ENCODE peak calls at places on chromosomes 11 and 22, in six cellular contexts. W is effector memory CD4-positive, alpha-beta T cell; K is tibial artery; H is aorta; F is breast epithelium; L is cardiac muscle cell. R is an unnamed sample.

GRCh38 chr11:113400631-113401230 is 13.2 kb downstream of the ANKK1 start:
- DNase-seq in L (no peak), K (peak; percentile 34), W (no peak), H (no peak), F (no peak), R (peak; percentile 40)

GRCh38 chr11:3095712-3096361 is 38.6 kb upstream of the CARS1 start:
- DNase-seq in H (peak; percentile 55), L (peak; percentile 88), K (no peak), W (no peak), F (peak; percentile 41), R (no peak)

GRCh38 chr11:121212696-121213567 is 79.6 kb upstream of the SC5D start:
- DNase-seq in F (no peak), L (no peak), W (no peak), K (no peak), H (no peak), R (no peak)

GRCh38 chr11:99418927-99419707 is 398.4 kb downstream of the CNTN5 start:
- DNase-seq in K (no peak), L (no peak), H (no peak), F (no peak), W (no peak), R (no peak)

GRCh38 chr22:45960477-45961386 is 16.2 kb downstream of the WNT7B start:
- DNase-seq in F (no peak), W (no peak), L (no peak), H (no peak), K (no peak), R (no peak)

GRCh38 chr11:78931891-78932290 is 357.2 kb upstream of the NARS2 start:
- DNase-seq in W (no peak), F (no peak), K (no peak), L (no peak), H (no peak), R (no peak)

GRCh38 chr11:74546752-74547151 is 45.6 kb upstream of the POLD3 start:
- DNase-seq in L (no peak), H (no peak), W (no peak), K (no peak), F (peak; percentile 61), R (no peak)

GRCh38 chr11:34028407-34028804 is 23.1 kb upstream of the CAPRIN1 start:
- DNase-seq in H (peak; percentile 71), W (no peak), L (no peak), K (no peak), F (no peak), R (no peak)

GRCh38 chr11:3866206-3866605 is 10.7 kb downstream of the STIM1 start:
- DNase-seq in W (no peak), F (no peak), L (peak; percentile 35), K (no peak), H (no peak), R (no peak)

GRCh38 chr22:19941365-19942070 is at the start of the genes COMT and TXNRD2:
- DNase-seq in F (peak; percentile 71), L (peak; percentile 75), K (peak; percentile 86), H (peak; percentile 84), W (peak; percentile 36), R (no peak)

GRCh38 chr22:24466831-24467249 is 28.3 kb upstream of the UPB1 start:
- DNase-seq in W (no peak), F (no peak), H (peak; percentile 64), L (peak; percentile 89), K (no peak), R (no peak)

GRCh38 chr11:125454047-125454446 is 42.0 kb downstream of the FEZ1 start:
- DNase-seq in W (no peak), L (no peak), F (no peak), K (no peak), H (no peak), R (no peak)

GRCh38 chr22:50506611-50507420 is 686 bp downstream of the LMF2 start:
- DNase-seq in K (no peak), W (no peak), H (peak; percentile 65), F (no peak), L (no peak), R (peak; percentile 79)

GRCh38 chr11:12094872-12095800 is 15.3 kb upstream of the MICAL2 start:
- DNase-seq in L (no peak), F (no peak), W (no peak), K (peak; percentile 27), H (peak; percentile 3), R (no peak)

GRCh38 chr11:119758291-119758690 is 29.3 kb upstream of the NECTIN1 start:
- DNase-seq in L (peak; percentile 18), K (no peak), F (no peak), W (no peak), H (no peak), R (no peak)

GRCh38 chr11:8008212-8008611 is 21.1 kb downstream of the EIF3F start:
- DNase-seq in F (no peak), H (no peak), W (no peak), L (no peak), K (no peak), R (no peak)

GRCh38 chr11:61904539-61905048 is 12.8 kb downstream of the RAB3IL1 start:
- DNase-seq in H (no peak), L (no peak), F (no peak), K (no peak), W (no peak), R (no peak)

GRCh38 chr22:35480143-35480542 is 60.5 kb upstream of the RASD2 start:
- DNase-seq in W (no peak), H (no peak), L (peak; percentile 26), K (peak; percentile 74), F (no peak), R (no peak)

GRCh38 chr11:92415246-92415645 is 190.6 kb downstream of the FAT3 start:
- DNase-seq in K (no peak), W (no peak), L (no peak), H (no peak), F (no peak), R (no peak)

DNA sequence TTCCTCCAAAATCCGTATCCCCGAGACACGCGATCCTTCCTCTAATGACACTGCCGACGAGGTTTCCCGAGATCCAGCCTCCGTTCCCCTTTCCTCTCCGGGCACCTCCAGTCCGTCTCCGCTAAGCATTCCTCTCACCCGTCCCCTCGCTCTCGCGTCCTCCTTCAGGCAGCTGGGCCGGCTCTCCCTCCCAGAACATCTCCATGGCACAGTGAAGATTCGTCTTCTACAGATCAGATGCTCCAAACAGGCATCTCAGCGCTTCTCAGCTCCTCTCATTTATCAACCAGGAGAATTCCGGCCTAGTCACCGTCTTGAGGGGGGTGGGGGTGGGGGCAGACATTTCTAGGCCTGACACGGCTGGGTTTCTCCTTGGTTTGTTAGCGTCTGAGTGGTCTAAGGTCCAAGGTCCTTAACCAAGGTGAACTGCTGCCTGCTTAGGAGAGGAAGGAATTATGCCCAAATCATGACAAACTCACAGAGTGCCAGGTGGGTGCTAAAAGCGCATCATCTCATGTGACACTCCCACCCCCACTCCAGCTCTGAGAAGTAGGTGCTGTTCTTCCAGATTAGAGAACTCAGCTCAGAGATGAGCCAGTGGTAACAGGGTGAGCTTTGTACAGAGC is at the start of gene SPTBN2:
- DNase-seq in F (peak; percentile 34), H (no peak), K (no peak), L (peak; percentile 22), W (no peak), R (no peak)
- H3K4me3 ChIP-seq in F (peak within 1 kb of the TSS; percentile 46), H (peak within 1 kb of the TSS; percentile 85), K (peak within 1 kb of the TSS; percentile 60), L (peak within 1 kb of the TSS; percentile 47), W (no peak within 1 kb of the TSS), R (peak within 1 kb of the TSS; percentile 79)

GRCh38 chr11:15471709-15472404 is 357.1 kb downstream of the INSC start:
- DNase-seq in L (no peak), F (no peak), K (no peak), H (no peak), W (no peak), R (no peak)
- H3K4me3 ChIP-seq in L (no peak overlapping the region), F (no peak overlapping the region), K (no peak overlapping the region), H (no peak overlapping the region), W (no peak overlapping the region), R (no peak overlapping the region)

DNA sequence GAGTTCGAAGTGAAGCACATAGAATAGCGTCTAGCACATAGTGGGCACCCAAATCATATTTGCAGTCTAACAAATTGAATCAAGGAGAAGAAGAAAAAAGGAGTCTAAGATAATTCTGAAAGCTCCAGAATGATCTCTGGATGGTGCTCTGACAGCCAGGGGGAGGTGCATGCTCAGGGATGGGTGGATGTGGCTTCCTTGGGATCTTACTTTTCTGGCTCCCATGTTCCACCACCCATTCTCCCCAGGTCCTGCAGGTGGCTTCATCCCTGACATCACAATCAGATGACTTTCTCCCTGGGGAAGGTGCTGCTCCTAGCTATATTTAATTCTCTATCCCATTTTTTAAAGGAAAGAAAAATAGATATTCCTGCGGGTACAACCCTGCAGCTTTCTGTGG is 381.9 kb downstream of the CADM1 start:
- DNase-seq in L (no peak), K (no peak), H (no peak), F (no peak), W (no peak), R (no peak)
- H3K4me3 ChIP-seq in L (no peak overlapping the region), K (no peak overlapping the region), H (no peak overlapping the region), F (no peak overlapping the region), W (no peak overlapping the region), R (no peak overlapping the region)

GRCh38 chr11:67271548-67272284 is 5.4 kb downstream of the GRK2 start:
- DNase-seq in H (peak; percentile 80), W (peak; percentile 65), L (no peak), K (peak; percentile 90), F (peak; percentile 46), R (peak; percentile 80)
- H3K4me3 ChIP-seq in H (no peak overlapping the region), W (peak overlapping the region; percentile 86), L (no peak overlapping the region), K (no peak overlapping the region), F (no peak overlapping the region), R (peak overlapping the region; percentile 98)

GRCh38 chr11:43738600-43739409 is 58.3 kb downstream of the HSD17B12 start:
- DNase-seq in L (peak; percentile 87), F (no peak), H (no peak), K (no peak), W (no peak), R (no peak)
- H3K4me3 ChIP-seq in L (peak overlapping the region; percentile 20), F (no peak overlapping the region), H (no peak overlapping the region), K (no peak overlapping the region), W (no peak overlapping the region), R (peak overlapping the region; percentile 15)

GRCh38 chr11:85809191-85809590 is 1.8 kb downstream of the SYTL2 start:
- DNase-seq in K (no peak), L (no peak), H (no peak), W (no peak), F (no peak), R (no peak)
- H3K4me3 ChIP-seq in K (peak overlapping the region; percentile 72), L (no peak overlapping the region), H (no peak overlapping the region), W (no peak overlapping the region), F (no peak overlapping the region), R (peak overlapping the region; percentile 79)

DNA sequence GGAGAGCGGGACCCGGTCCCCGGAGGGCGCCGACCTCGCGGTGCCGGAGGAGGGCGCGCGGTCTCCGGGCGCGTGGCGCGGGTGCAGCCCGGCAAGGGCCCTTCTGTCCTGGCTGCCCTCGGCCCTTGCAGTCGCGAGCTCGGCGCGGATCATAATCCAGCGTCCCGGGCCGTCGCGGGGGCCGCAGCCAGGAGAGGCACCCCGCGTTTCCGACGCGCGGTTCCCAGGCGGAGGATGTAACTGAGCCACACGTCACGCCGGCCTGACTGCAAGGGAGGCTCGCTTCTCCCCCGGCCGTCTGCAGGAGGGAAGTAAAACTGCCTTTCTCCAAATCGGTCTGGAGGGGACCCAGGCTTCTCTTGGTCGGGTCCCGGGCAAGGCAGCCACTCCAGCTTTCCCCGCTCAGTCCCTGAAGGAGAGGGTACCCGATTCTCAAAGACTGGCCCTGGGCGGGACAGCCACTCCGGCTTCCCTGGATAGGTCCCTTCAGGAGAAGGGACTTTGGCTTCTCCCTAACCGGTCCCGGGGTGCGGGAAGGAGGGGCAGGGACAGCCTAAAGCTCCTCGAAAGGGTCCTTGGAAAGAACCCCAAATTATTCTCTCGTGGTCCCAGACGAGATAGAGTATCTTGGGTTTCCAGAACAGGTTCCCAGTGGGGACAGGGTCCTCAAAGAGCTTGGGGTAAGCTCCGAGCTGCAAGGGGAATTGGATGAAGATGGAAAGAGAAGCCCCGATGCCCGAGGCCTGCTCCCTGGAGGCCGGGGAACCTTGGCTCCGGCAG is 836 bp downstream of the SPON1 start:
- DNase-seq in L (peak; percentile 35), F (no peak), K (peak; percentile 66), H (peak; percentile 62), W (no peak), R (no peak)
- H3K4me3 ChIP-seq in L (peak overlapping the region; percentile 39), F (peak overlapping the region; percentile 35), K (peak overlapping the region; percentile 46), H (peak overlapping the region; percentile 29), W (peak overlapping the region; percentile 40), R (peak overlapping the region; percentile 67)

GRCh38 chr11:9601876-9602199 is 28.4 kb downstream of the WEE1 start:
- DNase-seq in W (no peak), F (no peak), K (no peak), H (no peak), L (no peak), R (no peak)
- H3K4me3 ChIP-seq in W (peak overlapping the region; percentile 24), F (no peak overlapping the region), K (no peak overlapping the region), H (no peak overlapping the region), L (no peak overlapping the region), R (no peak overlapping the region)

R was measured in coronary artery.